ENCODE peak calls at places on chromosomes 4 and X, in seven cellular contexts. S is right lobe of liver, U is neural progenitor cell, E is heart left ventricle, I is brain microvascular endothelial cell, Y is heart right ventricle, A is fibroblast of lung. J is an unnamed sample.

GRCh38 chr4:109576462-109576861 is 16.4 kb downstream of the MCUB start:
- DNase-seq in E (no peak), A (no peak), U (no peak), S (no peak), Y (peak), I (no peak), J (no peak)

GRCh38 chr4:181796502-181796901 is 446.7 kb upstream of the TENM3 start:
- DNase-seq in I (peak), U (no peak), Y (no peak), S (no peak), A (peak), E (no peak), J (no peak)

GRCh38 chr4:20445933-20446723 is 194.4 kb downstream of the SLIT2 start:
- DNase-seq in E (no peak), A (peak), I (no peak), Y (no peak), S (no peak), U (peak), J (no peak)

GRCh38 chr4:7800996-7801395 is 138.7 kb downstream of the AFAP1 start:
- DNase-seq in Y (no peak), A (no peak), U (no peak), E (no peak), I (no peak), S (no peak), J (no peak)

GRCh38 chr4:110823251-110823650 is 200.4 kb upstream of the PITX2 start:
- DNase-seq in Y (no peak), U (no peak), S (no peak), A (no peak), I (peak), E (no peak), J (no peak)

GRCh38 chrX:68498508-68499379 is at the start of gene YIPF6:
- DNase-seq in Y (peak), A (peak), E (peak), I (peak), U (peak), S (peak), J (peak)

GRCh38 chr4:128390475-128390996 is 102.9 kb upstream of the PGRMC2 start:
- DNase-seq in E (no peak), S (no peak), Y (no peak), A (no peak), U (no peak), I (no peak), J (no peak)

GRCh38 chrX:130974323-130974722 is 71.3 kb upstream of the ENOX2 start:
- DNase-seq in Y (no peak), U (no peak), A (peak), S (no peak), E (no peak), I (peak), J (no peak)

GRCh38 chr4:137610960-137611359 is 78.7 kb upstream of the PCDH18 start:
- DNase-seq in U (peak), I (peak), S (no peak), Y (no peak), E (no peak), A (peak), J (no peak)

GRCh38 chr4:67723949-67724348 is 23.0 kb upstream of the UBA6 start:
- DNase-seq in I (no peak), Y (no peak), E (no peak), S (no peak), A (no peak), U (peak), J (no peak)

GRCh38 chrX:152635941-152636340 is 1.8 kb upstream of the GABRQ start:
- DNase-seq in E (no peak), U (peak), A (peak), Y (peak), S (peak), I (peak), J (no peak)

GRCh38 chr4:78652282-78652876 is 100.8 kb downstream of the ANXA3 start:
- DNase-seq in A (peak), U (no peak), S (no peak), Y (peak), I (no peak), E (no peak), J (no peak)

GRCh38 chrX:42093756-42094155 is 170.4 kb upstream of the CASK start:
- DNase-seq in I (peak), Y (no peak), E (no peak), U (no peak), S (no peak), A (no peak), J (no peak)

GRCh38 chrX:18931972-18932371 is 51.9 kb downstream of the PHKA2 start:
- DNase-seq in U (peak), I (peak), A (peak), S (no peak), Y (peak), E (no peak), J (no peak)

GRCh38 chr4:48904101-48904500 is 2.5 kb downstream of the OCIAD2 start:
- DNase-seq in E (no peak), A (no peak), Y (no peak), I (no peak), U (no peak), S (no peak), J (no peak)

GRCh38 chrX:85109235-85109634 is 105.6 kb downstream of the APOOL start:
- DNase-seq in S (no peak), Y (no peak), I (no peak), U (peak), A (no peak), E (no peak), J (no peak)

GRCh38 chr4:182795446-182796238 is 121.5 kb downstream of the DCTD start:
- DNase-seq in Y (no peak), A (no peak), U (no peak), S (no peak), E (no peak), I (no peak), J (no peak)

GRCh38 chr4:65498606-65499005 is 171.7 kb downstream of the EPHA5 start:
- DNase-seq in E (no peak), A (no peak), I (no peak), S (no peak), Y (no peak), U (no peak), J (no peak)

GRCh38 chr4:92433272-92433758 is 129.5 kb downstream of the GRID2 start:
- DNase-seq in A (no peak), Y (no peak), E (no peak), I (no peak), S (no peak), U (no peak), J (peak)

GRCh38 chr4:153142700-153143438 is 61.4 kb upstream of the TRIM2 start:
- DNase-seq in U (peak), E (peak), Y (peak), I (peak), A (peak), S (peak), J (peak)

GRCh38 chr4:81472249-81473085 is 760 bp upstream of the RASGEF1B start:
- DNase-seq in E (no peak), I (peak), U (peak), A (peak), Y (peak), S (peak), J (no peak)

GRCh38 chrX:123603516-123603915 is 129.3 kb downstream of the THOC2 start:
- DNase-seq in Y (no peak), A (no peak), E (no peak), I (no peak), U (no peak), S (no peak), J (no peak)

GRCh38 chrX:72683631-72684030 is 30.5 kb downstream of the PHKA1 start:
- DNase-seq in U (no peak), S (no peak), I (no peak), A (no peak), E (no peak), Y (no peak), J (no peak)

GRCh38 chr4:1072830-1073446 is 40.4 kb downstream of the RNF212 start:
- DNase-seq in S (peak), Y (peak), I (peak), E (peak), A (peak), U (peak), J (no peak)

GRCh38 chrX:148601034-148601433 is 100.6 kb downstream of the AFF2 start:
- DNase-seq in S (no peak), Y (no peak), E (no peak), A (peak), I (no peak), U (no peak), J (no peak)

GRCh38 chr4:173013232-173013932 is 155.2 kb upstream of the GALNT7 start:
- DNase-seq in I (peak), A (peak), E (no peak), Y (peak), S (no peak), U (peak), J (no peak)

GRCh38 chr4:159145318-159146006 is 42.6 kb downstream of the RAPGEF2 start:
- DNase-seq in I (no peak), Y (no peak), U (no peak), E (no peak), A (no peak), S (no peak), J (no peak)

GRCh38 chr4:56637791-56638190 is 43.3 kb downstream of the HOPX start:
- DNase-seq in S (no peak), A (no peak), Y (no peak), I (no peak), U (no peak), E (no peak), J (no peak)

GRCh38 chr4:114043116-114043515 is 63.7 kb upstream of the ARSJ start:
- DNase-seq in Y (no peak), I (no peak), A (no peak), U (no peak), S (no peak), E (no peak), J (no peak)

GRCh38 chr4:40536032-40536431 is 93.6 kb downstream of the RBM47 start:
- DNase-seq in Y (no peak), E (no peak), U (no peak), I (no peak), A (no peak), S (no peak), J (no peak)

GRCh38 chr4:82515705-82516104 is 46.1 kb downstream of the TMEM150C start:
- DNase-seq in E (peak), S (peak), A (peak), I (peak), U (no peak), Y (peak), J (no peak)

GRCh38 chrX:119501511-119502148 is 33.4 kb downstream of the SLC25A5 start:
- DNase-seq in E (no peak), A (no peak), U (no peak), S (no peak), I (no peak), Y (no peak), J (no peak)

GRCh38 chr4:173420821-173421220 is 21.9 kb upstream of the SCRG1 start:
- DNase-seq in Y (no peak), S (no peak), A (no peak), E (no peak), U (no peak), I (no peak), J (no peak)

GRCh38 chr4:80322716-80323115 is 12.8 kb upstream of the CFAP299 start:
- DNase-seq in A (peak), E (no peak), S (no peak), I (peak), Y (no peak), U (no peak), J (no peak)

GRCh38 chr4:140158234-140159030 is 4.4 kb upstream of the MAML3 start:
- DNase-seq in A (peak), U (no peak), Y (no peak), E (no peak), I (no peak), S (peak), J (no peak)

GRCh38 chrX:40542972-40543371 is 37.8 kb upstream of the ATP6AP2 start:
- DNase-seq in Y (no peak), A (no peak), S (no peak), I (no peak), U (no peak), E (no peak), J (no peak)

GRCh38 chrX:40542208-40542607 is 38.6 kb upstream of the ATP6AP2 start:
- DNase-seq in Y (no peak), S (no peak), U (no peak), I (no peak), E (no peak), A (no peak), J (no peak)

GRCh38 chrX:40537310-40537709 is 43.5 kb upstream of the ATP6AP2 start:
- DNase-seq in Y (no peak), I (no peak), U (no peak), E (no peak), S (no peak), A (no peak), J (no peak)

GRCh38 chrX:40538391-40538790 is 42.4 kb upstream of the ATP6AP2 start:
- DNase-seq in A (peak), U (no peak), Y (no peak), S (no peak), E (no peak), I (no peak), J (no peak)

GRCh38 chrX:40539214-40540142 is 41.3 kb upstream of the ATP6AP2 start:
- DNase-seq in I (peak), E (peak), S (no peak), A (peak), Y (peak), U (peak), J (peak)
- TF ChIP-seq CTCF in I (peak), E (no peak), S (no peak), A (no peak), Y (no peak), U (peak), J (no peak)

GRCh38 chrX:70346671-70347070 is 56.8 kb downstream of the KIF4A start:
- DNase-seq in S (no peak), Y (no peak), U (no peak), I (no peak), A (no peak), E (no peak), J (no peak)
- H3K4me3 ChIP-seq in S (no peak), Y (no peak), U (no peak), I (no peak), A (no peak), E (no peak), J (no peak)

GRCh38 chr4:3729885-3730226 is 36.3 kb upstream of the ADRA2C start:
- DNase-seq in E (no peak), Y (no peak), I (no peak), S (no peak), U (no peak), A (no peak), J (no peak)
- H3K27ac ChIP-seq in E (no peak), Y (no peak), I (no peak), S (no peak), U (no peak), A (no peak), J (no peak)

DNA sequence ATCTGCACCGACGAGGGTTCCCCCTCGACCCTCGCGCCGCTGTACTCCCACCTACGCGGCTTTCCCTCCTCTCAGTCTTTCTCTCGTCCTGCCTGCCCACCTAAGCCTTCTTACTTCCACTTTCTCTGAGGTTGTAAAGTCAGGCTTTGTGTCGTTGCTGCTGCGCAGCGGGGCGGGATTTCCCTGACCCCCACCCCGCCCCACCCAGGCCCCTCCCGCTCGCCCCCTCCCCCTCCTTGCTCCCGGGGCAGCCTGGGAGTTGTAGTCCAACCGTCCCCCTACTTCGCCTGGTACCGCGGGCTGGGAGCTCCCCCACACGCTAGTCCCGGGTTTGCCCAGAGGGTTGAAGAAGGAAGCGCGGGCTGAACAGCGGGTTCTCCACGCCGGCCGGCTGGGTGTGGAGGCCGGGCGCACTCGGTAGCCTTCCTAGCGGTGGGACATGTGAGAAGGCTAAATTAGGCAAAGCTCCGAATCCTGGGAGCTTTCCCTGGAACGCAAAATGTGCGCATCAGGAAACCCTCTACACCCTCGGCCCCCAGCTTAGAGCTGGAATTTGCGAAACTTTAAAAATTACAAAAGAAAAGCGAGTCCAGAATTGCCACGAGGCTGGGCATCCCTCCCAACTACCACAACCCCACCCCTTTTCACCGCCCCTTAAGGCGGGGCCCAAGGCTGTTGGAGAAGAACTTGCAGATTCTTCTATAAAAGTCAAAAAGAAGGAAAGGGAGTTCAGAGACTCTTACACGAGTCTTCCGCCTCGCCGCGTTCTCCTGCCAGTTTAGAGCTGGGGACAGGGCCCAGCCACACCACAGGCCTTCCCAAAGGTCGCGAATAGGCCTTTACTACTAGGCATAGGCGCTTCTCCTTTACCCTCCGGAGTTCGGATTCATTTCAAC is at the start of gene ATP11C:
- DNase-seq in S (peak), I (peak), Y (peak), E (peak), A (peak), U (peak), J (peak)
- TF ChIP-seq CTCF in S (peak), I (no peak), Y (no peak), E (no peak), A (no peak), U (peak), J (no peak)

GRCh38 chrX:330726-331144 is 12.1 kb upstream of the GTPBP6 start:
- DNase-seq in E (peak), U (no peak), Y (no peak), I (no peak), A (no peak), S (peak), J (peak)
- H3K4me3 ChIP-seq in E (peak), U (peak), Y (no peak), I (no peak), A (no peak), S (no peak), J (no peak)

J was measured in kidney.